ENCODE peak calls at places on chromosomes 7 and 10, in nine cellular contexts. One of them, this sample, is unnamed. For H3K27me3 and H3K4me1, the result is how much of the 10 kb centered on the place peaks cover.

GRCh38 chr7:95330194-95331003 is 6.1 kb upstream of the PON1 start:
- DNase-seq in body of pancreas: no peak
- DNase-seq in esophagus squamous epithelium: no peak
- DNase-seq in right atrium auricular region: no peak
- DNase-seq in fibroblast of lung: peak
- DNase-seq in GM23338: no peak
- DNase-seq in upper lobe of right lung: no peak
- DNase-seq in psoas muscle: no peak
- DNase-seq in suprapubic skin: no peak
- DNase-seq in this sample: no peak

GRCh38 chr10:24681476-24682088 is 42.1 kb downstream of the ARHGAP21 start:
- DNase-seq in psoas muscle: no peak
- DNase-seq in GM23338: no peak
- DNase-seq in fibroblast of lung: peak
- DNase-seq in suprapubic skin: no peak
- DNase-seq in body of pancreas: no peak
- DNase-seq in upper lobe of right lung: no peak
- DNase-seq in esophagus squamous epithelium: no peak
- DNase-seq in right atrium auricular region: no peak
- DNase-seq in this sample: no peak

GRCh38 chr7:2701832-2702593 is 14.0 kb downstream of the AMZ1 start:
- DNase-seq in GM23338: no peak
- DNase-seq in fibroblast of lung: peak
- DNase-seq in body of pancreas: peak
- DNase-seq in suprapubic skin: peak
- DNase-seq in esophagus squamous epithelium: no peak
- DNase-seq in right atrium auricular region: peak
- DNase-seq in upper lobe of right lung: no peak
- DNase-seq in psoas muscle: peak
- DNase-seq in this sample: no peak

GRCh38 chr7:106294334-106294733 is 9.6 kb upstream of the NAMPT start:
- DNase-seq in fibroblast of lung: no peak
- DNase-seq in right atrium auricular region: no peak
- DNase-seq in suprapubic skin: no peak
- DNase-seq in psoas muscle: no peak
- DNase-seq in esophagus squamous epithelium: no peak
- DNase-seq in upper lobe of right lung: no peak
- DNase-seq in body of pancreas: no peak
- DNase-seq in GM23338: peak
- DNase-seq in this sample: no peak

GRCh38 chr7:121069346-121070100 is 81.0 kb downstream of the CPED1 start:
- DNase-seq in esophagus squamous epithelium: no peak
- DNase-seq in psoas muscle: no peak
- DNase-seq in upper lobe of right lung: no peak
- DNase-seq in body of pancreas: no peak
- DNase-seq in right atrium auricular region: no peak
- DNase-seq in fibroblast of lung: peak
- DNase-seq in GM23338: no peak
- DNase-seq in suprapubic skin: no peak
- DNase-seq in this sample: no peak

GRCh38 chr10:62806246-62806645 is 1.7 kb downstream of the ADO start:
- DNase-seq in suprapubic skin: no peak
- DNase-seq in body of pancreas: no peak
- DNase-seq in right atrium auricular region: no peak
- DNase-seq in esophagus squamous epithelium: no peak
- DNase-seq in psoas muscle: no peak
- DNase-seq in fibroblast of lung: no peak
- DNase-seq in upper lobe of right lung: no peak
- DNase-seq in GM23338: no peak
- DNase-seq in this sample: no peak

GRCh38 chr10:125144209-125144608 is 16.2 kb downstream of the CTBP2 start:
- DNase-seq in upper lobe of right lung: no peak
- DNase-seq in body of pancreas: peak
- DNase-seq in fibroblast of lung: no peak
- DNase-seq in esophagus squamous epithelium: no peak
- DNase-seq in GM23338: no peak
- DNase-seq in psoas muscle: no peak
- DNase-seq in suprapubic skin: no peak
- DNase-seq in right atrium auricular region: no peak
- DNase-seq in this sample: no peak

GRCh38 chr7:36633377-36633776 is 90.9 kb downstream of the AOAH start:
- DNase-seq in esophagus squamous epithelium: no peak
- DNase-seq in body of pancreas: no peak
- DNase-seq in GM23338: peak
- DNase-seq in upper lobe of right lung: no peak
- DNase-seq in psoas muscle: no peak
- DNase-seq in right atrium auricular region: no peak
- DNase-seq in suprapubic skin: no peak
- DNase-seq in fibroblast of lung: no peak
- DNase-seq in this sample: peak

GRCh38 chr10:69685426-69685801 is 55.4 kb downstream of the FAM241B start:
- DNase-seq in fibroblast of lung: no peak
- DNase-seq in esophagus squamous epithelium: no peak
- DNase-seq in psoas muscle: no peak
- DNase-seq in suprapubic skin: no peak
- DNase-seq in right atrium auricular region: no peak
- DNase-seq in body of pancreas: no peak
- DNase-seq in GM23338: no peak
- DNase-seq in upper lobe of right lung: no peak
- DNase-seq in this sample: no peak

GRCh38 chr7:155369-156000 is 36.9 kb upstream of the FAM20C start:
- DNase-seq in body of pancreas: no peak
- DNase-seq in fibroblast of lung: no peak
- DNase-seq in upper lobe of right lung: peak
- DNase-seq in suprapubic skin: no peak
- DNase-seq in psoas muscle: no peak
- DNase-seq in esophagus squamous epithelium: no peak
- DNase-seq in GM23338: no peak
- DNase-seq in right atrium auricular region: no peak
- DNase-seq in this sample: no peak

GRCh38 chr10:120508393-120508792 is 51.4 kb downstream of the PLPP4 start:
- DNase-seq in suprapubic skin: no peak
- DNase-seq in body of pancreas: no peak
- DNase-seq in upper lobe of right lung: no peak
- DNase-seq in right atrium auricular region: no peak
- DNase-seq in psoas muscle: no peak
- DNase-seq in GM23338: no peak
- DNase-seq in esophagus squamous epithelium: no peak
- DNase-seq in fibroblast of lung: no peak
- DNase-seq in this sample: no peak

GRCh38 chr10:43340619-43341018 is 30.8 kb upstream of the FXYD4 start:
- DNase-seq in psoas muscle: no peak
- DNase-seq in esophagus squamous epithelium: no peak
- DNase-seq in body of pancreas: peak
- DNase-seq in GM23338: no peak
- DNase-seq in upper lobe of right lung: peak
- DNase-seq in right atrium auricular region: no peak
- DNase-seq in suprapubic skin: no peak
- DNase-seq in fibroblast of lung: no peak
- DNase-seq in this sample: no peak

GRCh38 chr10:72145657-72146450 is 57.5 kb upstream of the SPOCK2 start:
- DNase-seq in esophagus squamous epithelium: no peak
- DNase-seq in right atrium auricular region: no peak
- DNase-seq in fibroblast of lung: no peak
- DNase-seq in body of pancreas: no peak
- DNase-seq in GM23338: peak
- DNase-seq in suprapubic skin: no peak
- DNase-seq in psoas muscle: no peak
- DNase-seq in upper lobe of right lung: no peak
- DNase-seq in this sample: peak

GRCh38 chr7:28409716-28410627 is 2.3 kb upstream of the CREB5 start:
- DNase-seq in body of pancreas: peak
- DNase-seq in right atrium auricular region: no peak
- DNase-seq in fibroblast of lung: peak
- DNase-seq in psoas muscle: peak
- DNase-seq in GM23338: peak
- DNase-seq in esophagus squamous epithelium: no peak
- DNase-seq in upper lobe of right lung: peak
- DNase-seq in suprapubic skin: peak
- DNase-seq in this sample: peak
- H3K27me3 ChIP-seq in body of pancreas: under half
- H3K27me3 ChIP-seq in right atrium auricular region: under half
- H3K27me3 ChIP-seq in fibroblast of lung: under half
- H3K27me3 ChIP-seq in psoas muscle: under half
- H3K27me3 ChIP-seq in GM23338: half or more
- H3K27me3 ChIP-seq in esophagus squamous epithelium: under half
- H3K27me3 ChIP-seq in upper lobe of right lung: under half
- H3K27me3 ChIP-seq in suprapubic skin: under half
- H3K27me3 ChIP-seq in this sample: half or more

GRCh38 chr10:79181227-79181626 is 112.5 kb downstream of the ZMIZ1 start:
- DNase-seq in GM23338: no peak
- DNase-seq in suprapubic skin: no peak
- DNase-seq in esophagus squamous epithelium: no peak
- DNase-seq in right atrium auricular region: no peak
- DNase-seq in psoas muscle: no peak
- DNase-seq in fibroblast of lung: no peak
- DNase-seq in body of pancreas: no peak
- DNase-seq in upper lobe of right lung: no peak
- DNase-seq in this sample: no peak
- H3K4me1 ChIP-seq in GM23338: under half
- H3K4me1 ChIP-seq in suprapubic skin: half or more
- H3K4me1 ChIP-seq in esophagus squamous epithelium: under half
- H3K4me1 ChIP-seq in right atrium auricular region: half or more
- H3K4me1 ChIP-seq in psoas muscle: half or more
- H3K4me1 ChIP-seq in fibroblast of lung: half or more
- H3K4me1 ChIP-seq in body of pancreas: half or more
- H3K4me1 ChIP-seq in upper lobe of right lung: half or more
- H3K4me1 ChIP-seq in this sample: under half

GRCh38 chr10:5627486-5628044 is 38.8 kb downstream of the ASB13 start:
- DNase-seq in esophagus squamous epithelium: no peak
- DNase-seq in fibroblast of lung: no peak
- DNase-seq in GM23338: no peak
- DNase-seq in right atrium auricular region: no peak
- DNase-seq in upper lobe of right lung: no peak
- DNase-seq in psoas muscle: no peak
- DNase-seq in suprapubic skin: no peak
- DNase-seq in body of pancreas: peak
- DNase-seq in this sample: no peak

GRCh38 chr10:5628366-5628765 is 38.0 kb downstream of the ASB13 start:
- DNase-seq in upper lobe of right lung: no peak
- DNase-seq in body of pancreas: no peak
- DNase-seq in right atrium auricular region: peak
- DNase-seq in GM23338: no peak
- DNase-seq in psoas muscle: no peak
- DNase-seq in fibroblast of lung: peak
- DNase-seq in esophagus squamous epithelium: no peak
- DNase-seq in suprapubic skin: no peak
- DNase-seq in this sample: no peak

GRCh38 chr10:5631936-5632335 is 34.5 kb downstream of the ASB13 start:
- DNase-seq in upper lobe of right lung: no peak
- DNase-seq in esophagus squamous epithelium: no peak
- DNase-seq in right atrium auricular region: no peak
- DNase-seq in body of pancreas: peak
- DNase-seq in suprapubic skin: peak
- DNase-seq in GM23338: no peak
- DNase-seq in fibroblast of lung: no peak
- DNase-seq in psoas muscle: peak
- DNase-seq in this sample: no peak

GRCh38 chr10:5629789-5630436 is 36.5 kb downstream of the ASB13 start:
- DNase-seq in suprapubic skin: no peak
- DNase-seq in fibroblast of lung: peak
- DNase-seq in psoas muscle: peak
- DNase-seq in right atrium auricular region: peak
- DNase-seq in upper lobe of right lung: peak
- DNase-seq in esophagus squamous epithelium: no peak
- DNase-seq in GM23338: peak
- DNase-seq in body of pancreas: peak
- DNase-seq in this sample: peak

GRCh38 chr10:5628798-5629788 is 37.3 kb downstream of the ASB13 start:
- DNase-seq in upper lobe of right lung: no peak
- DNase-seq in fibroblast of lung: peak
- DNase-seq in body of pancreas: no peak
- DNase-seq in esophagus squamous epithelium: no peak
- DNase-seq in right atrium auricular region: no peak
- DNase-seq in suprapubic skin: no peak
- DNase-seq in GM23338: no peak
- DNase-seq in psoas muscle: no peak
- DNase-seq in this sample: no peak
- H3K4me3 ChIP-seq in upper lobe of right lung: peak
- H3K4me3 ChIP-seq in fibroblast of lung: peak
- H3K4me3 ChIP-seq in body of pancreas: no peak
- H3K4me3 ChIP-seq in esophagus squamous epithelium: no peak
- H3K4me3 ChIP-seq in right atrium auricular region: no peak
- H3K4me3 ChIP-seq in suprapubic skin: peak
- H3K4me3 ChIP-seq in GM23338: no peak
- H3K4me3 ChIP-seq in psoas muscle: peak
- H3K4me3 ChIP-seq in this sample: no peak

GRCh38 chr7:118285358-118285757 is 60.9 kb downstream of the ANKRD7 start:
- DNase-seq in fibroblast of lung: no peak
- DNase-seq in body of pancreas: no peak
- DNase-seq in esophagus squamous epithelium: no peak
- DNase-seq in upper lobe of right lung: no peak
- DNase-seq in GM23338: no peak
- DNase-seq in psoas muscle: no peak
- DNase-seq in suprapubic skin: no peak
- DNase-seq in right atrium auricular region: no peak
- DNase-seq in this sample: no peak
- H3K27me3 ChIP-seq in fibroblast of lung: under half
- H3K27me3 ChIP-seq in body of pancreas: under half
- H3K27me3 ChIP-seq in esophagus squamous epithelium: under half
- H3K27me3 ChIP-seq in upper lobe of right lung: under half
- H3K27me3 ChIP-seq in GM23338: under half
- H3K27me3 ChIP-seq in psoas muscle: under half
- H3K27me3 ChIP-seq in suprapubic skin: under half
- H3K27me3 ChIP-seq in right atrium auricular region: under half
- H3K27me3 ChIP-seq in this sample: under half

DNA sequence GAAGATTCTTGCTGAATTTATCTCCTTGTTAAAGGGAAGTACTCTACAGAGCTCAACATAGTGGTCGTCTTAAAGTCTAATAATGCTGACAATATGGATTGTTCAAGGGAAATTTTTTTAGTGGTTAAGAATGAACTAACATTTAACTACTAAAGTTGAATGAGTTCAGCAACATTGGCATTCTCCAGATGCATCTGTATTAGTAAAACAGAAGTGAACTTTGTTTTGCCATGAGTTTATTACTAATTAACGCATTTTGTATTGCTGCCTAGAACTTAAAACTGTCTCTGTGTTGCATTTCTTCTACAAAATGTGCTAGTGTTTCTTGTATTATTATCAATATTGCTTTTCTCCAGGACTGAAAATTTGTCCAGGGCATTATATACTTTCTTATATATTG is 67.5 kb downstream of the C1GALT1 start:
- DNase-seq in upper lobe of right lung: no peak
- DNase-seq in GM23338: no peak
- DNase-seq in suprapubic skin: no peak
- DNase-seq in body of pancreas: no peak
- DNase-seq in esophagus squamous epithelium: no peak
- DNase-seq in psoas muscle: no peak
- DNase-seq in fibroblast of lung: no peak
- DNase-seq in right atrium auricular region: no peak
- DNase-seq in this sample: no peak
- H3K4me1 ChIP-seq in upper lobe of right lung: under half
- H3K4me1 ChIP-seq in GM23338: under half
- H3K4me1 ChIP-seq in suprapubic skin: under half
- H3K4me1 ChIP-seq in body of pancreas: under half
- H3K4me1 ChIP-seq in esophagus squamous epithelium: under half
- H3K4me1 ChIP-seq in psoas muscle: under half
- H3K4me1 ChIP-seq in fibroblast of lung: under half
- H3K4me1 ChIP-seq in right atrium auricular region: under half
- H3K4me1 ChIP-seq in this sample: under half